ENCODE peak calls at places on chromosome 10, in four cellular contexts. A, W, R and E are unnamed samples.

GRCh38 chr10:33506838-33507661 is 172.6 kb upstream of the NRP1 start:
- DNase-seq in W (peak; percentile 34), A (no peak), R (no peak), E (no peak)

GRCh38 chr10:50367732-50368131 is 116.4 kb upstream of the ASAH2 start:
- DNase-seq in A (peak; percentile 78), R (no peak), W (peak; percentile 67), E (no peak)

GRCh38 chr10:51079331-51079730 is 5.0 kb downstream of the PRKG1 start:
- DNase-seq in W (no peak), R (no peak), A (peak; percentile 54), E (no peak)

GRCh38 chr10:75209325-75210192 is 1.0 kb upstream of the VDAC2 start:
- DNase-seq in R (peak; percentile 74), A (no peak), W (peak; percentile 91), E (no peak)

GRCh38 chr10:5959581-5960069 is 17.7 kb downstream of the IL15RA start:
- DNase-seq in A (no peak), W (no peak), R (peak; percentile 4), E (no peak)

GRCh38 chr10:127485153-127485857 is 63.8 kb upstream of the NPS start:
- DNase-seq in R (no peak), W (peak; percentile 10), A (peak; percentile 73), E (peak; percentile 21)

GRCh38 chr10:131778842-131779241 is 122.0 kb upstream of the PPP2R2D start:
- DNase-seq in R (no peak), W (no peak), A (no peak), E (no peak)

GRCh38 chr10:70874061-70874460 is 14.3 kb downstream of the PCBD1 start:
- DNase-seq in A (no peak), W (no peak), R (no peak), E (no peak)

GRCh38 chr10:47380341-47381215 is 3.5 kb downstream of the ZNF488 start:
- DNase-seq in A (no peak), W (no peak), R (peak; percentile 1), E (no peak)

GRCh38 chr10:104478380-104478779 is 124.7 kb downstream of the CFAP58 start:
- DNase-seq in W (no peak), R (no peak), A (no peak), E (no peak)

GRCh38 chr10:3622427-3622826 is 162.6 kb downstream of the KLF6 start:
- DNase-seq in A (no peak), R (no peak), W (no peak), E (no peak)

GRCh38 chr10:107626862-107627261 is 462.4 kb upstream of the SORCS1 start:
- DNase-seq in R (no peak), W (no peak), A (no peak), E (no peak)

GRCh38 chr10:64369885-64370773 is 848.9 kb downstream of the REEP3 start:
- DNase-seq in W (no peak), A (no peak), R (no peak), E (no peak)

GRCh38 chr10:105188737-105189463 is 547.8 kb downstream of the SORCS3 start:
- DNase-seq in R (no peak), W (no peak), A (no peak), E (peak; percentile 92)

GRCh38 chr10:104894711-104895110 is 253.6 kb downstream of the SORCS3 start:
- DNase-seq in W (no peak), A (no peak), R (no peak), E (no peak)

GRCh38 chr10:85641479-85641967 is 725.1 kb downstream of the GRID1 start:
- DNase-seq in W (no peak), R (no peak), A (no peak), E (no peak)

GRCh38 chr10:81874878-81875679 is at the start of gene NRG3:
- DNase-seq in A (peak; percentile 53), R (no peak), W (no peak), E (no peak)

GRCh38 chr10:34956756-34957155 is 133.4 kb downstream of the CUL2 start:
- DNase-seq in R (no peak), A (no peak), W (no peak), E (no peak)

GRCh38 chr10:25811141-25811685 is 122.8 kb upstream of the MYO3A start:
- DNase-seq in R (no peak), A (no peak), W (no peak), E (no peak)

GRCh38 chr10:93762979-93763391 is 5.2 kb downstream of the LGI1 start:
- DNase-seq in A (no peak), W (no peak), R (no peak), E (no peak)

GRCh38 chr10:128938488-128938887 is 528.6 kb upstream of the MGMT start:
- DNase-seq in W (no peak), A (no peak), R (no peak), E (no peak)

GRCh38 chr10:33352154-33352553 is 17.7 kb upstream of the NRP1 start:
- DNase-seq in W (peak; percentile 52), R (no peak), A (no peak), E (no peak)

GRCh38 chr10:63760034-63760707 is 239.0 kb downstream of the REEP3 start:
- DNase-seq in A (no peak), W (peak; percentile 30), R (no peak), E (no peak)

GRCh38 chr10:75295901-75296441 is 60.2 kb upstream of the COMTD1 start:
- DNase-seq in W (no peak), R (no peak), A (no peak), E (no peak)

GRCh38 chr10:132209978-132210530 is 23.3 kb downstream of the DPYSL4 start:
- DNase-seq in A (no peak), R (no peak), W (no peak), E (no peak)

GRCh38 chr10:59176241-59177030 is at the start of gene PHYHIPL:
- DNase-seq in A (peak; percentile 68), W (no peak), R (no peak), E (no peak)

GRCh38 chr10:18608581-18608980 is 42.8 kb downstream of the NSUN6 start:
- DNase-seq in W (no peak), A (no peak), R (no peak), E (no peak)

GRCh38 chr10:21523007-21523406 is 2.5 kb downstream of the SKIDA1 start:
- DNase-seq in R (no peak), A (peak; percentile 58), W (no peak), E (no peak)

GRCh38 chr10:51422311-51423120 is 276.9 kb downstream of the CSTF2T start:
- DNase-seq in W (peak; percentile 89), A (peak; percentile 79), R (peak; percentile 23), E (peak; percentile 10)

GRCh38 chr10:121240011-121240410 is 358.2 kb downstream of the FGFR2 start:
- DNase-seq in R (peak; percentile 24), W (no peak), A (no peak), E (no peak)

GRCh38 chr10:71621263-71621751 is 98.3 kb downstream of the C10orf105 start:
- DNase-seq in R (peak; percentile 83), A (peak; percentile 67), W (peak; percentile 27), E (no peak)

GRCh38 chr10:100827819-100828743 is 82.7 kb downstream of the PAX2 start:
- DNase-seq in W (peak; percentile 40), A (peak; percentile 77), R (no peak), E (no peak)

GRCh38 chr10:79072994-79073654 is 4.4 kb downstream of the ZMIZ1 start:
- DNase-seq in A (no peak), R (no peak), W (no peak), E (no peak)

GRCh38 chr10:79074732-79075131 is 6.0 kb downstream of the ZMIZ1 start:
- DNase-seq in R (no peak), A (no peak), W (no peak), E (no peak)

GRCh38 chr10:79072041-79072441 is 3.3 kb downstream of the ZMIZ1 start:
- DNase-seq in W (no peak), R (no peak), A (peak; percentile 33), E (no peak)

GRCh38 chr10:79075418-79075817 is 6.7 kb downstream of the ZMIZ1 start:
- DNase-seq in R (no peak), A (no peak), W (no peak), E (no peak)

GRCh38 chr10:79073784-79074432 is 5.1 kb downstream of the ZMIZ1 start:
- DNase-seq in A (no peak), W (no peak), R (peak; percentile 65), E (no peak)
- H3K27me3 ChIP-seq in A (peaks cover 11% of the 10 kb centered on the region), W (no peaks in the 10 kb centered on the region), R (no peaks in the 10 kb centered on the region), E (no peaks in the 10 kb centered on the region)

GRCh38 chr10:99235872-99236626 is 397 bp upstream of the HPSE2 start:
- DNase-seq in W (no peak), R (no peak), A (peak; percentile 90), E (no peak)
- H3K27me3 ChIP-seq in W (peaks cover 44% of the 10 kb centered on the region), R (no peaks in the 10 kb centered on the region), A (peaks cover 90% of the 10 kb centered on the region), E (peaks cover 62% of the 10 kb centered on the region)

GRCh38 chr10:114380060-114380459 is 24.2 kb downstream of the AFAP1L2 start:
- DNase-seq in A (no peak), W (no peak), R (no peak), E (no peak)
- H3K27me3 ChIP-seq in A (no peaks in the 10 kb centered on the region), W (peaks cover 56% of the 10 kb centered on the region), R (no peaks in the 10 kb centered on the region), E (no peaks in the 10 kb centered on the region)

DNA sequence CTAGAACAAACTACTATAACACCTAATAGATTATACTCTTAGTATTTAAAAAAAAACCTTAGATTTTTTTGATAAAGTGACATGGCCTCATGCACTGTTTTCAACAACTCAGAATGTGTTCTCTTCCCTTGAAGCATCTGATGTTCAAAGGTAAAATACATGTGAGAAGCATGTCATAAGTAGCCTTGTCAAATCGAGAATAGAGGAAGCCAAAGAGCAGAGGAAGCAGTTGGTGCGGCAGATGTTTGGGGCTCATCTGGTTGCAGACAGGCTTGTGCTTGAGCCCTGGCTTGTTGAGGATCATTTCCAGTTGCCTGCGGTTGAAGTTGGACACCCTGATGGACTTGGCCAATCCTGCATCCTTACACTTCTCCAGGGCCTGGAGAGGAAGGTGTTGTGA is 59.1 kb downstream of the AKR1E2 start:
- DNase-seq in W (no peak), R (no peak), A (no peak), E (no peak)
- H3K27me3 ChIP-seq in W (no peaks in the 10 kb centered on the region), R (no peaks in the 10 kb centered on the region), A (no peaks in the 10 kb centered on the region), E (no peaks in the 10 kb centered on the region)

GRCh38 chr10:124447741-124448466 is 1.9 kb downstream of the NKX1-2 start:
- DNase-seq in A (peak; percentile 84), R (no peak), W (no peak), E (no peak)
- H3K27me3 ChIP-seq in A (peaks cover 52% of the 10 kb centered on the region), R (peaks cover 9% of the 10 kb centered on the region), W (peaks cover 73% of the 10 kb centered on the region), E (peaks cover 65% of the 10 kb centered on the region)